ENCODE peak calls at places on chromosome 3, in nine cellular contexts. K is AG10803; E is GM23248; N is NT2/D1; O is NCI-H345; Z is stimulated activated CD8-positive, alpha-beta memory T cell treated with anti-CD3 and anti-CD28 coated beads, Interleukin-15, amount 100 ng/mL, for 4 hours; S is NCI-H774; I is activated CD4-positive, alpha-beta T cell treated with anti-CD3 and anti-CD28 coated beads, Interleukin-2, amount 50 U/mL, for 48 hours; H is activated CD8-positive, alpha-beta memory T cell treated with anti-CD3 and anti-CD28 coated beads for 48 hours. L is an unnamed sample.

GRCh38 chr3:197426161-197426566 is 127.8 kb upstream of the DLG1 start:
- DNase-seq in I (no peak), H (no peak), E (no peak), N (no peak), S (no peak), O (no peak), Z (no peak), K (peak), L (no peak)

GRCh38 chr3:127445581-127446368 is 144.8 kb downstream of the TPRA1 start:
- DNase-seq in H (no peak), O (no peak), S (no peak), K (no peak), E (no peak), Z (no peak), I (no peak), N (no peak), L (no peak)

GRCh38 chr3:153880493-153880892 is 240.7 kb upstream of the ARHGEF26 start:
- DNase-seq in E (no peak), K (no peak), H (no peak), Z (no peak), I (no peak), N (no peak), S (no peak), O (no peak), L (no peak)

GRCh38 chr3:23480324-23480704 is 277.2 kb downstream of the UBE2E2 start:
- DNase-seq in H (no peak), S (no peak), O (no peak), Z (no peak), K (no peak), I (no peak), E (no peak), N (no peak), L (no peak)

GRCh38 chr3:52293491-52294319 is 6.1 kb downstream of the GLYCTK start:
- DNase-seq in O (no peak), K (no peak), I (no peak), H (no peak), S (no peak), Z (no peak), N (no peak), E (no peak), L (no peak)

GRCh38 chr3:126753191-126754160 is 49.4 kb downstream of the CHCHD6 start:
- DNase-seq in I (no peak), O (no peak), Z (no peak), N (no peak), E (peak), K (peak), H (no peak), S (no peak), L (no peak)

GRCh38 chr3:60809857-60810256 is 441.4 kb downstream of the FHIT start:
- DNase-seq in E (peak), K (peak), Z (no peak), N (no peak), O (no peak), S (no peak), I (no peak), H (no peak), L (no peak)

GRCh38 chr3:14789221-14789620 is 29.5 kb upstream of the FGD5 start:
- DNase-seq in O (no peak), K (no peak), Z (no peak), S (no peak), I (no peak), H (no peak), N (no peak), E (no peak), L (no peak)

GRCh38 chr3:50251220-50251619 is 15.2 kb downstream of the GNAI2 start:
- DNase-seq in H (no peak), N (no peak), E (peak), O (no peak), S (no peak), K (peak), I (peak), Z (no peak), L (no peak)

GRCh38 chr3:72960812-72961518 is 35.6 kb upstream of the PPP4R2 start:
- DNase-seq in Z (no peak), N (no peak), K (peak), E (peak), I (peak), H (no peak), O (no peak), S (no peak), L (no peak)

GRCh38 chr3:155241559-155241958 is 51.9 kb downstream of the STRIT1 start:
- DNase-seq in O (no peak), N (no peak), I (no peak), E (peak), H (no peak), Z (no peak), S (no peak), K (peak), L (no peak)

GRCh38 chr3:155420869-155421486 is 127.5 kb upstream of the STRIT1 start:
- DNase-seq in O (no peak), H (no peak), N (no peak), I (no peak), Z (no peak), S (no peak), E (no peak), K (no peak), L (no peak)

GRCh38 chr3:29466442-29466841 is 185.6 kb downstream of the RBMS3 start:
- DNase-seq in K (no peak), N (no peak), H (no peak), E (no peak), O (no peak), I (no peak), Z (no peak), S (no peak), L (no peak)

GRCh38 chr3:87733671-87734367 is 325.0 kb downstream of the CGGBP1 start:
- DNase-seq in S (no peak), I (no peak), K (no peak), H (no peak), E (no peak), Z (no peak), N (no peak), O (no peak), L (no peak)

GRCh38 chr3:19934098-19934566 is at the start of gene EFHB:
- DNase-seq in I (no peak), H (no peak), K (peak), E (peak), N (peak), S (peak), O (peak), Z (no peak), L (no peak)

GRCh38 chr3:80733522-80734176 is 965.9 kb upstream of the ROBO1 start:
- DNase-seq in N (no peak), I (no peak), K (peak), O (no peak), E (peak), Z (no peak), S (no peak), H (no peak), L (no peak)

GRCh38 chr3:183490653-183491052 is 62.2 kb upstream of the MCF2L2 start:
- DNase-seq in K (no peak), S (peak), Z (no peak), H (no peak), I (no peak), O (peak), N (peak), E (peak), L (peak)

GRCh38 chr3:27643355-27643754 is 78.8 kb downstream of the EOMES start:
- DNase-seq in Z (no peak), O (no peak), H (no peak), N (no peak), I (no peak), S (no peak), K (peak), E (peak), L (no peak)

GRCh38 chr3:116000315-116000714 is 377.0 kb downstream of the GAP43 start:
- DNase-seq in S (no peak), H (no peak), E (peak), O (no peak), N (no peak), I (no peak), Z (no peak), K (peak), L (no peak)

GRCh38 chr3:24088782-24089181 is 143.7 kb downstream of the NR1D2 start:
- DNase-seq in H (no peak), I (no peak), Z (no peak), O (no peak), S (no peak), E (peak), K (peak), N (no peak), L (no peak)

GRCh38 chr3:22981176-22981575 is 222.0 kb upstream of the UBE2E2 start:
- DNase-seq in K (no peak), H (no peak), S (no peak), E (no peak), Z (no peak), N (no peak), I (no peak), O (no peak), L (no peak)